ENCODE peak calls at places on chromosomes 11 and 22, in eight cellular contexts. H is hepatocyte, F is pancreas, Q is cardiac fibroblast, N is astrocyte of the spinal cord, A is AG09309, J is K562, Y is OCI-LY7. C is an unnamed sample.

GRCh38 chr11:112612283-112612849 is 348.9 kb upstream of the NCAM1 start:
- DNase-seq in H (no peak), F (no peak), Q (no peak), N (no peak), A (no peak), J (no peak), Y (no peak), C (no peak)

GRCh38 chr11:120391854-120392253 is 55.6 kb downstream of the ARHGEF12 start:
- DNase-seq in H (peak), F (no peak), Q (no peak), N (peak), A (no peak), J (no peak), Y (no peak), C (no peak)

GRCh38 chr11:1074244-1075221 is at the start of gene MUC2:
- DNase-seq in H (no peak), F (no peak), Q (no peak), N (no peak), A (no peak), J (no peak), Y (no peak), C (no peak)

GRCh38 chr11:342328-342727 is 21.7 kb upstream of the IFITM3 start:
- DNase-seq in H (no peak), F (no peak), Q (no peak), N (no peak), A (no peak), J (no peak), Y (no peak), C (no peak)

GRCh38 chr11:126949066-126949945 is 51.3 kb downstream of the KIRREL3 start:
- DNase-seq in H (no peak), F (no peak), Q (no peak), N (peak), A (no peak), J (no peak), Y (no peak), C (no peak)

GRCh38 chr11:123461164-123461563 is 31.1 kb downstream of the GRAMD1B start:
- DNase-seq in H (no peak), F (no peak), Q (no peak), N (no peak), A (no peak), J (no peak), Y (no peak), C (no peak)

GRCh38 chr11:59801981-59802638 is 8.5 kb downstream of the MRPL16 start:
- DNase-seq in H (no peak), F (no peak), Q (peak), N (peak), A (no peak), J (no peak), Y (no peak), C (no peak)

GRCh38 chr11:15106201-15106965 is 8.3 kb upstream of the INSC start:
- DNase-seq in H (peak), F (no peak), Q (peak), N (peak), A (peak), J (no peak), Y (no peak), C (peak)

GRCh38 chr22:46576556-46577351 is 39.3 kb upstream of the CELSR1 start:
- DNase-seq in H (peak), F (peak), Q (peak), N (no peak), A (no peak), J (peak), Y (peak), C (no peak)

GRCh38 chr11:10900686-10901415 is 43.0 kb upstream of the ZBED5 start:
- DNase-seq in H (no peak), F (no peak), Q (no peak), N (no peak), A (no peak), J (no peak), Y (no peak), C (no peak)

GRCh38 chr11:85965202-85965601 is 103.7 kb downstream of the PICALM start:
- DNase-seq in H (no peak), F (no peak), Q (no peak), N (no peak), A (no peak), J (no peak), Y (no peak), C (no peak)

GRCh38 chr11:11349870-11350325 is 3.2 kb downstream of the CSNK2A3 start:
- DNase-seq in H (peak), F (peak), Q (peak), N (peak), A (peak), J (no peak), Y (no peak), C (peak)

GRCh38 chr11:119317592-119318239 is 786 bp upstream of the MCAM start:
- DNase-seq in H (no peak), F (no peak), Q (peak), N (no peak), A (no peak), J (no peak), Y (no peak), C (no peak)

GRCh38 chr11:2770556-2771301 is 70.9 kb upstream of the KCNQ1OT1 start:
- DNase-seq in H (no peak), F (no peak), Q (no peak), N (no peak), A (no peak), J (no peak), Y (no peak), C (no peak)

GRCh38 chr11:78323356-78323755 is 94.3 kb downstream of the GAB2 start:
- DNase-seq in H (no peak), F (no peak), Q (no peak), N (no peak), A (no peak), J (no peak), Y (no peak), C (no peak)

GRCh38 chr11:7904910-7905309 is 26.2 kb downstream of the OR10A6 start:
- DNase-seq in H (no peak), F (no peak), Q (peak), N (peak), A (peak), J (no peak), Y (no peak), C (peak)

GRCh38 chr22:45318168-45318557 is 8.4 kb downstream of the FAM118A start:
- DNase-seq in H (peak), F (peak), Q (peak), N (peak), A (peak), J (peak), Y (peak), C (peak)

GRCh38 chr11:131767421-131767820 is 397.0 kb downstream of the NTM start:
- DNase-seq in H (no peak), F (no peak), Q (peak), N (peak), A (no peak), J (no peak), Y (no peak), C (no peak)

GRCh38 chr11:130006929-130007328 is 4.3 kb upstream of the PRDM10 start:
- DNase-seq in H (no peak), F (no peak), Q (no peak), N (no peak), A (no peak), J (peak), Y (no peak), C (no peak)

GRCh38 chr11:111120691-111121090 is 124.8 kb upstream of the POU2AF2 start:
- DNase-seq in H (no peak), F (no peak), Q (no peak), N (no peak), A (no peak), J (no peak), Y (no peak), C (no peak)

GRCh38 chr11:132864811-132865576 is 667.3 kb downstream of the OPCML start:
- DNase-seq in H (no peak), F (no peak), Q (no peak), N (no peak), A (no peak), J (no peak), Y (no peak), C (no peak)

GRCh38 chr11:3892156-3892555 is 36.7 kb downstream of the STIM1 start:
- DNase-seq in H (no peak), F (no peak), Q (no peak), N (no peak), A (no peak), J (no peak), Y (no peak), C (no peak)

GRCh38 chr11:3891751-3892150 is 36.3 kb downstream of the STIM1 start:
- DNase-seq in H (no peak), F (no peak), Q (no peak), N (no peak), A (no peak), J (no peak), Y (no peak), C (no peak)

GRCh38 chr11:3893311-3893710 is 37.8 kb downstream of the STIM1 start:
- DNase-seq in H (no peak), F (no peak), Q (no peak), N (no peak), A (no peak), J (no peak), Y (no peak), C (no peak)

GRCh38 chr11:3896644-3897043 is 41.2 kb downstream of the STIM1 start:
- DNase-seq in H (no peak), F (no peak), Q (no peak), N (no peak), A (no peak), J (no peak), Y (no peak), C (no peak)

GRCh38 chr11:3894128-3894731 is 38.8 kb downstream of the STIM1 start:
- DNase-seq in H (no peak), F (no peak), Q (peak), N (no peak), A (no peak), J (no peak), Y (peak), C (no peak)
- H3K4me3 ChIP-seq in H (no peak), F (no peak), Q (no peak), N (no peak), A (no peak), J (no peak), Y (peak), C (no peak)

DNA sequence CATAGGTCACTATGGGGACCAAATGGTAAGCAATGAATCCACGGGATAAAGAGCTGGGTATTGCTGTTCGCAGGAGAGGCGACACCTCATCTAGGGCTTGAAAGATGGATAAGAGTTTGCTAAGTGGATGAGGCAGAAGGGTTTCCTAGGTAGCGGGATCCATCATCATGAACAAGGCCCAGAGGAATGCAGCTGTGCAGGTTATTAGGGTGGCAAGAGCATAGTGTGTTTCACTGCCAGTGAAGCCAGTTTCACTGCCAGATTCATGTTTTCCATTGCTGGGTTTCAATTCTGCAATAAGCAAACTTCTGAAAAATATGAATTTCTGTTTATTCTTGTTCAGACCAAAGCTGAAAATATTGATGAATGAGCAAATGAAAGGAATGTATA is 27.2 kb downstream of the WEE1 start:
- DNase-seq in H (peak), F (no peak), Q (no peak), N (no peak), A (no peak), J (no peak), Y (peak), C (no peak)
- H3K4me3 ChIP-seq in H (no peak), F (no peak), Q (no peak), N (no peak), A (no peak), J (no peak), Y (peak), C (no peak)

DNA sequence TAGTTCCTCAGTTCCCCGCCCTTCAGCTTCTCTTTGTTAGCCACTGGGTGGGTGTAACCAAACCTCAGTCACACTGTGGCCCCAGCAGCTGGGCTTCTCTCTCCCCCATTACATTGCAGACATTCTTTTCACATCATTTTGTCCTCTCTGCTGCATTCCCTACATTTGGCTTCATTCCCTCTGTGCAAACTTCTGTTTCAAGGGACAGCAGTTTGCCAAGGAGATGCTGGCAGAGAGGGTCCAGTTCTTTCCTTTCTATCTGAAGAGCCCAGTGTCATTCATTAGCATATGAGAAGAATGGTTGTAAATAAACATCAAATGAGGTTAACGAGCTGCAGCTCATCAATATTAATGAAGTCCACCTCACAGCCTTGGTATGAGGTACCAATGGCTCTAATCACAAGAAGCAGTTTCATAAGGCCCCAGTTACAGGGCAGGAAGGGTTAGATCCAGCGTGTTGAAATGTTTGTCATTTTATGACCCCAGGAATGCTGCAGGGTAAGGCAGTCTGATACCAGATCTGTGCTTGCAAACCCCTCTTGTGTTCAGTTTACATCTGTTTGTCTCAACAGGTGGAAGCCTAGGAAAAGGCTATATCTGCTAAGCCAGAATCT is 72.2 kb downstream of the ARFGAP2 start:
- DNase-seq in H (no peak), F (no peak), Q (peak), N (peak), A (no peak), J (no peak), Y (peak), C (no peak)
- H3K4me3 ChIP-seq in H (no peak), F (no peak), Q (no peak), N (no peak), A (no peak), J (no peak), Y (peak), C (no peak)

DNA sequence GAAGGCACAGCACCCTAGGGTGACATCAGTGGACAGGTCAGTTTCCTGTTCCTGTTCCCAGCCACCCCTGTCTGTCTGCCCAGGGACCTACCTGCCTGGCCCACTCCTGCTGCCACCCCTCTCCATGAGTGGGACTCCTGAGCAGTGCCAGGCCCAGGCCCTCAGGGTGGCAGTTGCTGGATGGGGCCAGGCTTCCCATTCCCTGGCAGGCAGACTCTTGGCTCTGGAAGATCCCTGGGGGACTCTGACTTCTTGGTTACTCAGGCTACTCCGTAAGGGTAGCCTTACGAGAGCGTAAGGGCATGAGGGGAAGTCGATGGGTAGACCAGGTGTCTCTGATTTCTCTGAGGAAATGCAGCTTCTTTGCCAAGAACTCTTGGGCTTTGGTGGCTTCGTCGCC is 2.7 kb downstream of the TAGLN start:
- DNase-seq in H (no peak), F (no peak), Q (peak), N (no peak), A (no peak), J (no peak), Y (no peak), C (no peak)
- H3K4me3 ChIP-seq in H (no peak), F (no peak), Q (peak), N (peak), A (peak), J (no peak), Y (no peak), C (no peak)

DNA sequence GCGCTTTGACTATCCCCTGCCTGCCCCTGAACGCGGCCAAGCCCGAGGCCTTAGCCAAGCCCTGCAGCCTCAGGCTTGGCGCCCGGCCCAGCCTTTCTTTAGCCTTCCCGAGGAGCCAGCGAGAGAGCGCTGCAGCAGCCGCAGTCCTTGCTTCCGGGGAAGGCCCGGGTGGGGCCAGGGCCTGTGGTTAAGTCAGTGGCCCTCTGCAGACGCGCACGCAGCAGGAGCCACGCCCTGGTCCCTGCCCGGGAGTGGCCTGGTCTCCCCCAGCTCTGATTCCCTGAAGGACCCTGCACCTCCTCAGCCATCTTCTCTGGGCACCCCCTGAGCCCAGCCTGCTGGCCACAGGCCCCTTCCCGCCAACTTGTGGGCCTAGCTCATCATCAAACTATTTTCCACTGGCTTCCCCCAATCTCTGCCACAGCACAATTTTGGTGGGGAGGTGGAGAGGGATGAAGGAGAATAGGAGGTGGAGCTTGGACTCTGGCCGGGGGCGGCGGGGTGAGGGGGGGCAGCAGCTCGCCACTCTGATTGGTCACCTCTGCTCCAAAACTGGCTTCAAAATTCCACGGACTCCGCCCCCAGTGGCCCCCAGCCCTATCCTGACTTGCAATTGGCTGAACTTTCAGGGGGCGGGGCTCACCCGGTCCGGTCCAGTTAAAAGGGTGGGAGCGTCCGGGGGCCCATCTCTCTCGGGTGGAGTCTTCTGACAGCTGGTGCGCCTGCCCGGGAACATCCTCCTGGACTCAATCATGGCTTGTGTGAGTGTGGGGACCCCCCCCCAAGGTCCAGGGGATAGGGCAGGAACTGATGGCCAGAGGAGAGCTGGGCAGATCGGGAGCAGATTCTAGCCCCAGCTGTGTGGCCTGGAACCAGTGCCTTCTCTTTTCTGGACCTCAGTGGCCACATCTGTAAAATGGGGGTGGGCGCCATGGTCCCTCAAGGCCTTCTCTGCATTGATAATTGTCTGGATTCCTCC is at the start of gene LGALS1:
- DNase-seq in H (peak), F (peak), Q (peak), N (peak), A (peak), J (peak), Y (peak), C (peak)
- H3K4me3 ChIP-seq in H (peak), F (peak), Q (peak), N (peak), A (peak), J (peak), Y (peak), C (peak)

DNA sequence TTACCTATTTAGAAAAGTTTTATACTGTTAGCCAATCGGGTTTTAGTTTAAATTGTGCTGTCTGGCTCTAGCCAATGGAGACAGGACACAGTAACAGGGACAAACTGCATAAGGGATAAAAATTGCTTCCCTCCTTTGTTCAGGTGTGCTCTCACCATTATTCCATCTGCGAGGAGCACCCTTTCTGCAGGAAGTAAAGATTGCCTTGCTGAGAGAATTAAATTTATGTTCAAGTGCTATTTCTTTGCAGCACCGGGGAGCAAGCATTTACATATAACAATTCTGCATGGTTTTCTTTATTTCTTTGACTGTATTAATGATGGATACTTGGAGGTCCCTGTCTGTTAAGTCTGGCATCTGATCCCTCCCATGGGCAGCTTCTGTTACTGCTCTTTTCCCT is 80.5 kb downstream of the BRD1 start:
- DNase-seq in H (no peak), F (no peak), Q (no peak), N (no peak), A (no peak), J (no peak), Y (no peak), C (no peak)
- H3K4me3 ChIP-seq in H (no peak), F (no peak), Q (no peak), N (no peak), A (no peak), J (no peak), Y (no peak), C (no peak)

DNA sequence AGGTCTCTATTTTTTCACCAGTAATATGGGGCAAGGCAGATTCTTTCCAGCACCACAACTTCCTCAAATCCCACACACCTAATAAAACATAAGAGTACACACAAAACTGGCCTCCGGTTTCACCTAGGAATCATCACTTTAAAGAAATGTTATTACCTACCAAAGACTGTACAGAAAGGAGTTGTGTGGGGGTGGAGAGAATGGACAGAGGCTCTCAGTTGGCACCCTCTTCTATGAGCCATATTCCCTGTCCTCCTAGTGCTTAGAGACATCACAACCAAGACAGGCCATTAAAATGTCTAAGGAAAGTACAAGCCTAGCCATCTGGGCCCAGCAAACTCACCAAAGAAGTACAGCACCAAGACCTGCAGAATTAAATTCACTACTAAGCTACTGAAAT is 56.1 kb downstream of the RBFOX2 start:
- DNase-seq in H (no peak), F (no peak), Q (no peak), N (no peak), A (no peak), J (no peak), Y (no peak), C (no peak)
- H3K4me3 ChIP-seq in H (no peak), F (no peak), Q (no peak), N (no peak), A (no peak), J (no peak), Y (no peak), C (no peak)

C was measured in retinal pigment epithelial cell.